ENCODE peak calls at places on chromosomes 11 and 22, in five cellular contexts. P, Y, Q, I and C are unnamed samples.
A peak's percentile ranks its signal among the peaks of the same experiment; 100 is the strongest.

GRCh38 chr11:2940166-2940929 is 11.1 kb upstream of the PHLDA2 start:
- DNase-seq in Q (peak; percentile 46), P (no peak), Y (no peak), I (peak; percentile 30), C (no peak)

GRCh38 chr11:72227316-72228228 is 3.0 kb downstream of the INPPL1 start:
- DNase-seq in I (no peak), P (peak; percentile 47), Y (no peak), Q (no peak), C (no peak)

GRCh38 chr11:45233121-45233803 is 52.9 kb downstream of the SYT13 start:
- DNase-seq in P (peak; percentile 37), Y (peak; percentile 67), Q (peak; percentile 47), I (peak; percentile 91), C (no peak)

GRCh38 chr11:31582697-31583096 is 73.1 kb downstream of the ELP4 start:
- DNase-seq in Y (peak; percentile 1), P (no peak), I (no peak), Q (no peak), C (no peak)

GRCh38 chr11:114377612-114378267 is 22.6 kb downstream of the C11orf71 start:
- DNase-seq in I (no peak), Q (no peak), P (peak; percentile 87), Y (no peak), C (no peak)

GRCh38 chr11:119853581-119854360 is 124.8 kb upstream of the NECTIN1 start:
- DNase-seq in P (no peak), I (no peak), Y (no peak), Q (no peak), C (no peak)

GRCh38 chr11:95084509-95084908 is 5.1 kb upstream of the ENDOD1 start:
- DNase-seq in I (no peak), Y (peak; percentile 44), P (peak; percentile 55), Q (no peak), C (no peak)

GRCh38 chr22:47965066-47965465 is 1202.6 kb downstream of the TBC1D22A start:
- DNase-seq in I (no peak), Q (no peak), P (no peak), Y (no peak), C (no peak)

GRCh38 chr11:34149786-34150185 is 44.4 kb downstream of the NAT10 start:
- DNase-seq in Y (peak; percentile 20), I (peak; percentile 79), Q (no peak), P (no peak), C (no peak)

GRCh38 chr11:45021692-45022130 is 71.0 kb upstream of the TP53I11 start:
- DNase-seq in I (peak; percentile 33), Q (no peak), Y (no peak), P (peak; percentile 16), C (no peak)

GRCh38 chr11:94149435-94149834 is 20.8 kb downstream of the PANX1 start:
- DNase-seq in Q (no peak), P (peak; percentile 93), I (no peak), Y (no peak), C (no peak)

GRCh38 chr11:106840993-106841392 is 177.3 kb downstream of the GUCY1A2 start:
- DNase-seq in Q (no peak), P (no peak), Y (no peak), I (no peak), C (no peak)

GRCh38 chr11:1748467-1749019 is 1.9 kb downstream of the IFITM10 start:
- DNase-seq in I (peak; percentile 52), Y (no peak), Q (no peak), P (no peak), C (no peak)

GRCh38 chr11:34052608-34053160 is 1.2 kb downstream of the CAPRIN1 start:
- DNase-seq in I (peak; percentile 44), Q (no peak), Y (peak; percentile 47), P (no peak), C (no peak)

GRCh38 chr11:130180491-130180890 is 20.9 kb downstream of the ST14 start:
- DNase-seq in Q (no peak), Y (no peak), P (peak; percentile 39), I (no peak), C (no peak)
- TF ChIP-seq MXI1 in Q (no peak), Y (no peak), P (no peak), I (no peak), C (no peak)

GRCh38 chr11:8596504-8597046 is 2.5 kb upstream of the STK33 start:
- DNase-seq in I (no peak), Q (no peak), P (no peak), Y (no peak), C (no peak)
- TF ChIP-seq MXI1 in I (no peak), Q (no peak), P (no peak), Y (no peak), C (no peak)

GRCh38 chr11:118113031-118113430 is 26.3 kb upstream of the SMIM35 start:
- DNase-seq in P (no peak), I (no peak), Y (no peak), Q (no peak), C (no peak)
- TF ChIP-seq MXI1 in P (no peak), I (no peak), Y (no peak), Q (no peak), C (no peak)

GRCh38 chr22:50299724-50300619 is 7.5 kb downstream of the PLXNB2 start:
- DNase-seq in Y (no peak), Q (no peak), I (no peak), P (no peak), C (no peak)

GRCh38 chr22:50298937-50299656 is 8.3 kb downstream of the PLXNB2 start:
- DNase-seq in I (no peak), Q (no peak), P (peak; percentile 11), Y (no peak), C (no peak)

GRCh38 chr22:50296658-50297490 is 10.6 kb downstream of the PLXNB2 start:
- DNase-seq in Y (no peak), Q (peak; percentile 30), I (no peak), P (no peak), C (no peak)

GRCh38 chr22:50297510-50298265 is 9.8 kb downstream of the PLXNB2 start:
- DNase-seq in Q (no peak), P (no peak), I (no peak), Y (no peak), C (no peak)

DNA sequence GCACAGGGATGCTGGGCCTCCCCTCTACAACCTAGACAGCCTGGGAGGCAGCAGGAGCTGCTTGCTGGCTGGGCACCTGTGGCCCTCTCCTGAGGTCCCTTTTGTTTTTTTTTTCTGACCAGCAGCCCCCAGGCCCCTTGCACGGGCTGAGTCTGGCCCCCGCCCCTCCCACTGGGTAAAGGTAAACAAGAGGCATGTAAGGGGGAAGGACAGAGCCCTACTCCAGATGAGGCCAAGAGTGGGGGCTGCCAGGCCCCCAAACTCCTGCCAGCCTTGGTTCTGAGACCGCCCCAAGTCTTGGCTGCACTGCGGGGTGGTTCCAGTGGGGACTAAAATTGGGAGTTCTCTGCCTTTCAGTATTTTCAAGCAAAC is 9.2 kb downstream of the PLXNB2 start:
- DNase-seq in Q (no peak), I (no peak), P (no peak), Y (no peak), C (no peak)
- TF ChIP-seq MXI1 in Q (no peak), I (no peak), P (no peak), Y (no peak), C (no peak)

DNA sequence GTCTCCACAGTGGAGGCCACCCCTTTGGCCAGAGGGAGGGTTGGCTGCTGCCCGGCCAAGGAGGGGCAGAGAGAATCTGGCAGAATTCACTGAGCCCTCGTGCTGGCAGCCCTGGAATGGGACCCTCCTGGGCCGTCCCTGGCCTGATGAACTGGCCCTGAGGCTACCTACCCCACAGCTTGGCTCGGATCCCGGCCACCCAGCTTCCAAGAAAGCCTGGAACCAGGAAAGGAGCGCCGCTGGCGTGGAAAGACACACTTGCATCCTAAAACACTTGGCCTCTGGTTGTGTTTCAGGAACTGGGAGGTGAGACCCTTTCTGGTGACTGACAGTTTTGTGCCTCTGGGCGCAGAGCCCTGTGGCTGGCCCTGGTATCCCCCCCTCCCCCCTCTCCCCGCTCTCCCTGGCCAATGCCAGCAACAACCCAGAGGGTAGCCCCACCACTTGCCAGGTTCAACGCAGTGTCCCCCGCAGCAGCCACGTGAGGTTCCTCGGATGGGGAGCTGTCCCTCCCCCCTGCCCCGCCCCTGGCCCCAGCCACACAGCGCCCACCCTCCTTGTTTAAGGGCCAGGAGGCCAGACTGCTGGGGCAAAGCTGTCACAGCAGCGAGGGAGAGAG is 693 bp downstream of the NFAM1 start:
- DNase-seq in Q (no peak), P (no peak), I (no peak), Y (no peak), C (no peak)
- TF ChIP-seq MXI1 in Q (no peak), P (no peak), I (no peak), Y (no peak), C (no peak)

GRCh38 chr11:118135796-118136165 is 16.8 kb downstream of the SCN4B start:
- DNase-seq in I (no peak), Q (no peak), Y (no peak), P (no peak), C (no peak)

GRCh38 chr11:118133816-118134215 is 18.8 kb downstream of the SCN4B start:
- DNase-seq in Q (no peak), P (no peak), Y (no peak), I (no peak), C (no peak)

GRCh38 chr11:118136341-118136740 is 16.3 kb downstream of the SCN4B start:
- DNase-seq in Y (no peak), P (no peak), I (no peak), Q (no peak), C (no peak)

GRCh38 chr11:118136826-118137225 is 15.8 kb downstream of the SCN4B start:
- DNase-seq in Q (no peak), Y (no peak), P (no peak), I (no peak), C (no peak)

DNA sequence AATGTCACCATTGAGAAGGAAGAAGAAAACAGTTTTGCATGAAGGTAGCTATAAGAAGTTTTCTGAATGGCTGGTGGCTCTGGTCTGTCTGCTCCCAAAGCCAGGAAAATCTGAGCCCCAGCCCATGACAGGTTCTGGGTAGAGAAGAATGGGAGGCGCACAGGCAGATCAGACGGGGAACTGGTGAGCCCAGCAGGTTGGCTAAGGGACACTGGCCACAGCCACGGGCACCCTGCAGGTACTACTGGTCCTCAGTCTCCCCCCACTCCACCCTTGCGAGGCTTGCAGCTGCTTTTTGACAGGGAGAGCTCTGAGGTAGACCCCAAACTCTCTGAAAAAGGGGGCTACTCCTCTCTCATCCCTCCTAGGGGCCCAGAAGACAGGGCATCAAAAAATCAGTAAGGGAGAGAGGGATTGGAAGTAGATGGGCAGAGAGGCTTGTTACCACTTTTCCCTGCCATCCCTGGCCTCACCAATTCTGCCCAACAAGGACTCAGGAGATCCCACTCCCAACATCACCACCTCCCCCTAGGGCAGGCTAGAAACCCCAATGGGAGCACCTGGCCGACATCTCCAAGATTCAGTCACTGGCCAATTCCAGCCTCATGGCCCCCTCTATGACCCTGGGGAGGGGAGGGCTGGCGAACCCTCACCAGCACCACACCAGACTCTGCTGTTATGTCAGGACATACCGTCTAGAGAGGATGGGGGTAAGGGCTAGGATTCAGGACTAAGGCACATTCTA is 17.4 kb downstream of the SCN4B start:
- DNase-seq in I (no peak), Y (no peak), Q (no peak), P (no peak), C (no peak)
- TF ChIP-seq MXI1 in I (no peak), Y (no peak), Q (no peak), P (no peak), C (no peak)

DNA sequence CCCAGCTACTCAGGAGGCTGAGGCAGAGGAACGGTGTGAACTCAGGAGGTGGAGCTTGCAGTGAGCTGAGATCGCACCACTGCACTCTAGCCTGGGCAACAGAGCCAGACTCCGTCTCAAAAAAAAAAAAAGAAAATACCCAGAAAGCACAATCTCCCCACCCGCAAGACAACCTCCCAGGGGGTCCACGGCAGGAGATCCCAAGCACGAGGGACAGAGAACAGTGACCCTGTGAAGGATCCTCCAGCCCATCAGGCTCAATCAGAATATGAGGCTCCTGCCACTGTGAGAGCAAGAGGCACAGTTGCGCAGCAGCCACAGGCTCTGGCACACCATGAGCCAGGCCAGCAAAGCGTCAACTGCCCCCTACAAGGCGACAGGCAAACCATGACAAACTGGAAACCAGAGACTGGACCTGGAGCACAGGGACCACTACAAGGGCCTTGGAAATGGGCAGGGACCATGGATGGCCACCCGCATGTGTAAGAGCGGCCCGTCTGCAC is 164.8 kb upstream of the GRK3 start:
- DNase-seq in I (no peak), P (no peak), Y (no peak), Q (no peak), C (no peak)
- TF ChIP-seq MXI1 in I (no peak), P (no peak), Y (no peak), Q (no peak), C (no peak)